ENCODE peak calls at places on chromosome 18, in six cellular contexts. A, K, S, Q, P and C are unnamed samples.

GRCh38 chr18:32093106-32093511 is 1.4 kb downstream of the RNF138 start:
- DNase-seq in P (peak; percentile 82), A (peak; percentile 53), K (peak; percentile 58), Q (peak; percentile 78), S (peak; percentile 68), C (peak; percentile 45)

GRCh38 chr18:10352671-10353070 is 101.8 kb upstream of the APCDD1 start:
- DNase-seq in K (no peak), S (no peak), P (no peak), Q (no peak), A (no peak), C (no peak)

GRCh38 chr18:28063181-28063790 is 113.6 kb downstream of the CDH2 start:
- DNase-seq in P (peak; percentile 77), Q (peak; percentile 47), K (peak; percentile 48), A (no peak), S (no peak), C (no peak)

GRCh38 chr18:66668706-66669105 is 64.8 kb upstream of the CDH19 start:
- DNase-seq in Q (no peak), P (no peak), K (no peak), S (no peak), A (no peak), C (no peak)

GRCh38 chr18:58280159-58280540 is 236.1 kb downstream of the NEDD4L start:
- DNase-seq in S (no peak), P (no peak), Q (no peak), K (no peak), A (no peak), C (no peak)

GRCh38 chr18:55458456-55459238 is 129.3 kb downstream of the TCF4 start:
- DNase-seq in P (no peak), A (peak; percentile 18), Q (peak; percentile 17), K (no peak), S (no peak), C (no peak)

GRCh38 chr18:28176933-28177827 is at the start of gene CDH2:
- DNase-seq in A (peak; percentile 91), S (peak; percentile 74), Q (peak; percentile 86), P (peak; percentile 98), K (peak; percentile 85), C (peak; percentile 87)

GRCh38 chr18:4144201-4144600 is 310.9 kb downstream of the DLGAP1 start:
- DNase-seq in A (no peak), P (peak; percentile 81), Q (no peak), S (no peak), K (no peak), C (peak; percentile 55)

GRCh38 chr18:44731866-44732555 is 51.3 kb downstream of the SETBP1 start:
- DNase-seq in Q (peak; percentile 48), S (no peak), A (no peak), P (no peak), K (peak; percentile 41), C (no peak)
- H3K9ac ChIP-seq in Q (no peak overlapping the region), S (no peak overlapping the region), A (no peak overlapping the region), P (no peak overlapping the region), K (no peak overlapping the region), C (no peak overlapping the region)

DNA sequence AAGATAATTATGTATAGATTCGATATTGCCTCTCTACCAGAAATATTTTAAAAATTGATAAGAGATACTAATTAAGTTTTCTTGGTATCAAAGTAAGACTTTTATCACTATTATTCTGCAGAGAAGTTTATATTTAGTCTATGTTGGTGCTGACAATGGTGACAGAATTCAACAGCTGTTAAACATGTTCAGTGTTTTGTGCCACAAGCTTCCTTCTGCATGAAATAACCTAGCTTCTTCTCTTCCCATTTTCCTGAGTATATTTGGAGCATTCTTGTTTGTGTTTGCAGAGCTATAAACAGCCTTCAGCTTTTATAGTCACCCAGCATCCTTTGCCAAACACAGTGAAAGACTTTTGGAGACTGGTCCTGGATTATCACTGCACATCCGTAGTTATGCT is 229.2 kb upstream of the RAB12 start:
- DNase-seq in K (no peak), S (no peak), Q (no peak), A (no peak), P (no peak), C (no peak)
- H2BK15ac ChIP-seq in K (no peak overlapping the region), S (no peak overlapping the region), Q (no peak overlapping the region), A (no peak overlapping the region), P (no peak overlapping the region), C (no peak overlapping the region)

GRCh38 chr18:45167631-45168225 is 447.5 kb upstream of the SLC14A2 start:
- DNase-seq in P (no peak), A (no peak), K (peak; percentile 80), Q (peak; percentile 91), S (no peak), C (no peak)

GRCh38 chr18:45164551-45164950 is 450.7 kb upstream of the SLC14A2 start:
- DNase-seq in A (no peak), Q (no peak), P (no peak), S (no peak), K (no peak), C (no peak)

GRCh38 chr18:45167109-45167551 is 448.1 kb upstream of the SLC14A2 start:
- DNase-seq in Q (peak; percentile 88), A (no peak), P (no peak), S (no peak), K (peak; percentile 44), C (no peak)

GRCh38 chr18:45165871-45166270 is 449.4 kb upstream of the SLC14A2 start:
- DNase-seq in K (no peak), Q (peak; percentile 20), P (no peak), A (no peak), S (no peak), C (no peak)

GRCh38 chr18:45166341-45167108 is 448.8 kb upstream of the SLC14A2 start:
- DNase-seq in K (peak; percentile 80), P (no peak), S (no peak), Q (peak; percentile 76), A (no peak), C (no peak)
- H3K9ac ChIP-seq in K (no peak overlapping the region), P (no peak overlapping the region), S (no peak overlapping the region), Q (peak overlapping the region; percentile 44), A (no peak overlapping the region), C (no peak overlapping the region)

GRCh38 chr18:61148322-61148721 is 184.9 kb upstream of the CDH20 start:
- DNase-seq in A (no peak), K (no peak), P (no peak), S (no peak), Q (no peak), C (no peak)
- H2BK15ac ChIP-seq in A (no peak overlapping the region), K (no peak overlapping the region), P (no peak overlapping the region), S (no peak overlapping the region), Q (no peak overlapping the region), C (no peak overlapping the region)